ENCODE peak calls at places on chromosomes 1 and 21, in five cellular contexts. M, C, P, Z and U are unnamed samples.

GRCh38 chr1:201495447-201496295 is 11.3 kb downstream of the CSRP1 start:
- DNase-seq in M (no peak), C (peak; percentile 87), P (peak; percentile 67), Z (no peak), U (no peak)

GRCh38 chr1:161439280-161440232 is 65.7 kb upstream of the FCGR2A start:
- DNase-seq in M (no peak), C (no peak), P (peak; percentile 41), Z (no peak), U (peak; percentile 76)

GRCh38 chr1:228145498-228146425 is 4.0 kb upstream of the GJC2 start:
- DNase-seq in M (no peak), C (no peak), P (no peak), Z (no peak), U (no peak)

GRCh38 chr1:212945056-212945455 is 5.3 kb upstream of the VASH2 start:
- DNase-seq in M (no peak), C (no peak), P (no peak), Z (no peak), U (no peak)

GRCh38 chr1:18300376-18300775 is 180.4 kb upstream of the KLHDC7A start:
- DNase-seq in M (no peak), C (no peak), P (no peak), Z (no peak), U (no peak)

GRCh38 chr1:248521856-248522255 is 14.0 kb downstream of the OR2G6 start:
- DNase-seq in M (no peak), C (no peak), P (no peak), Z (no peak), U (no peak)

GRCh38 chr21:37195649-37196048 is 71.5 kb downstream of the VPS26C start:
- DNase-seq in M (no peak), C (no peak), P (no peak), Z (no peak), U (no peak)

GRCh38 chr1:205255941-205256780 is 28.4 kb downstream of the TMCC2 start:
- DNase-seq in M (peak; percentile 74), C (peak; percentile 89), P (peak; percentile 86), Z (peak; percentile 92), U (peak; percentile 94)

GRCh38 chr1:3504151-3504822 is 49.8 kb downstream of the ARHGEF16 start:
- DNase-seq in M (no peak), C (peak; percentile 46), P (peak; percentile 98), Z (no peak), U (no peak)